ENCODE peak calls at places on chromosomes 1 and 21, in seven cellular contexts. P is H9, U is WTC11, D is fibroblast of the aortic adventitia, Q is breast epithelium, R is neural crest cell, V is RWPE2. C is an unnamed sample.

GRCh38 chr1:181674617-181675016 is 191.3 kb downstream of the CACNA1E start:
- DNase-seq in Q (no peak), P (no peak), V (no peak), R (no peak), U (no peak), D (no peak), C (no peak)

GRCh38 chr1:206466840-206467649 is 3.2 kb upstream of the IKBKE start:
- DNase-seq in U (no peak), V (no peak), R (no peak), Q (no peak), P (no peak), D (no peak), C (no peak)

GRCh38 chr1:111745670-111746613 is 6.7 kb upstream of the INKA2 start:
- DNase-seq in V (no peak), P (no peak), Q (no peak), D (peak; percentile 25), R (no peak), U (no peak), C (no peak)

GRCh38 chr1:31800677-31800967 is 15.2 kb downstream of the SPOCD1 start:
- DNase-seq in U (no peak), Q (no peak), R (no peak), P (no peak), V (no peak), D (no peak), C (no peak)

GRCh38 chr1:168637350-168637991 is 61.1 kb downstream of the XCL1 start:
- DNase-seq in V (no peak), U (no peak), D (peak; percentile 38), P (no peak), R (no peak), Q (no peak), C (no peak)

GRCh38 chr1:156409424-156409823 is 40.4 kb downstream of the RHBG start:
- DNase-seq in Q (no peak), V (no peak), R (no peak), D (no peak), P (no peak), U (no peak), C (no peak)

GRCh38 chr1:232398823-232399222 is 231.1 kb downstream of the SIPA1L2 start:
- DNase-seq in V (no peak), P (peak; percentile 22), U (no peak), Q (no peak), R (no peak), D (no peak), C (no peak)

GRCh38 chr1:23664837-23665795 is 26.5 kb upstream of the RPL11 start:
- DNase-seq in R (no peak), Q (no peak), U (peak; percentile 16), V (no peak), P (no peak), D (peak; percentile 56), C (no peak)

GRCh38 chr1:215082532-215083407 is at the start of gene KCNK2:
- DNase-seq in R (peak; percentile 42), V (no peak), P (peak; percentile 63), Q (no peak), D (peak; percentile 49), U (peak; percentile 67), C (no peak)

GRCh38 chr1:16028237-16029002 is 6.6 kb downstream of the CLCNKA start:
- DNase-seq in R (no peak), U (no peak), D (no peak), P (no peak), Q (peak; percentile 50), V (no peak), C (no peak)

GRCh38 chr1:214551052-214551435 is 358 bp downstream of the PTPN14 start:
- DNase-seq in U (peak; percentile 56), P (no peak), D (no peak), Q (peak; percentile 66), R (no peak), V (peak; percentile 30), C (no peak)

GRCh38 chr1:110208916-110209650 is 1.0 kb upstream of the KCNC4 start:
- DNase-seq in V (no peak), P (no peak), U (no peak), R (no peak), D (no peak), Q (no peak), C (no peak)

GRCh38 chr21:16195896-16196443 is 466.2 kb downstream of the USP25 start:
- DNase-seq in D (peak; percentile 42), R (no peak), U (no peak), V (no peak), Q (no peak), P (no peak), C (no peak)

GRCh38 chr1:205227584-205228006 is at the start of gene TMCC2:
- DNase-seq in U (peak; percentile 97), D (peak; percentile 90), Q (peak; percentile 73), V (peak; percentile 82), R (peak; percentile 95), P (peak; percentile 97), C (no peak)

GRCh38 chr1:154471304-154471703 is 30.7 kb upstream of the TDRD10 start:
- DNase-seq in V (no peak), P (no peak), U (no peak), Q (no peak), D (no peak), R (no peak), C (no peak)

GRCh38 chr1:48940946-48941732 is 164.4 kb upstream of the BEND5 start:
- DNase-seq in Q (no peak), P (no peak), D (no peak), R (no peak), V (no peak), U (no peak), C (no peak)

GRCh38 chr21:33478182-33478581 is 1.6 kb downstream of the TMEM50B start:
- DNase-seq in R (no peak), V (no peak), D (no peak), P (no peak), Q (no peak), U (no peak), C (no peak)

GRCh38 chr1:246602194-246602593 is 35.9 kb downstream of the CNST start:
- DNase-seq in R (no peak), U (no peak), P (no peak), V (no peak), D (peak; percentile 30), Q (no peak), C (no peak)

GRCh38 chr1:94020764-94021579 is 100.0 kb downstream of the ABCA4 start:
- DNase-seq in U (no peak), Q (no peak), R (no peak), V (no peak), D (peak; percentile 99), P (no peak), C (no peak)

GRCh38 chr1:234593109-234593508 is 16.9 kb downstream of the IRF2BP2 start:
- DNase-seq in P (no peak), D (no peak), U (no peak), R (no peak), Q (no peak), V (no peak), C (no peak)

GRCh38 chr1:234591131-234591530 is 18.8 kb downstream of the IRF2BP2 start:
- DNase-seq in R (no peak), Q (no peak), D (no peak), V (no peak), U (no peak), P (no peak), C (no peak)

GRCh38 chr1:234593771-234594504 is 16.0 kb downstream of the IRF2BP2 start:
- DNase-seq in V (no peak), P (no peak), R (no peak), U (no peak), Q (no peak), D (no peak), C (no peak)

GRCh38 chr1:234589854-234590620 is 19.9 kb downstream of the IRF2BP2 start:
- DNase-seq in P (no peak), Q (no peak), R (no peak), V (no peak), D (peak; percentile 50), U (no peak), C (no peak)

DNA sequence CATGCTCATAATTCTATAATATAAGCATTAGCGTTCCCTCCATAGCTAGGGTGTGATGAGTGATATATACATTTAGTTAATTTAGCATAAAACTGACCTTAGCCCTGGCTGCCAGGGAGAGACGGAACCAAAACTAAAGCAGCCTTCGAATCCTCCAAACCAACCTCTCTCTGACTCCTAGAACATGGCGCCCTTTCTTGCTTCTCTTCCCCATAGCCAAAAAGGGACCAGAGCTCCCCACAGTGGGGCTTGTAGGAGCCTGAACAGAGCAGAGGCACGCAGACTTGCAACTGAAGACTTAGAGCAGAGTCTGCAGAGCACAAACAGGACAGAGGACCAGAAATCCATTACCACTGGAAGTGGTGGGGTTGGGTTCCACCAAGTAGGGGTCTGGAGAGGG is 17.7 kb downstream of the IRF2BP2 start:
- DNase-seq in V (no peak), U (no peak), P (no peak), R (no peak), Q (no peak), D (no peak), C (no peak)
- TF ChIP-seq CTCF in V (no peak), U (no peak), P (no peak), R (no peak), Q (no peak), D (no peak), C (no peak)

DNA sequence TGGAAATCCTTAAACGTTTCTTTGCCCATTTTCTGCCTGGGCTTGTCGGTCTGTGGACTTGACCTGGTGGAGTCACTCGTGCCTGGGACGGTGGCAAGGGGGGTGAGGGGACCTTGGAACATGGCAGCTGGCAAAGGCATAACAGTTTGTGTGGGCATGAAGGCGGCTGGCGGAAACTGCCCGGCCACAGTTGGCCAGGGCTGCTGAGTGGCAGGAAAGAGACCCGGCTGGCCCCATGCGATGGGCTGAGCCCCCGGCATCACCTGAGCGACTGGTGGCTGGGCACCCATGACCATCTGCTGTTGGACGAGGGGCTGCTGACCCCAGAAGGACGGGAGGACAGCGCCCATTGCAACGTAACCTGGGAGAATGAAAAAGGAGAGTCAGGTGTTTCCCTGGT is 49.3 kb upstream of the C8B start:
- DNase-seq in V (no peak), Q (no peak), R (no peak), U (no peak), D (no peak), P (no peak), C (no peak)
- TF ChIP-seq CTCF in V (no peak), Q (no peak), R (no peak), U (no peak), D (no peak), P (no peak), C (no peak)

GRCh38 chr1:210477328-210477924 is 148.7 kb downstream of the HHAT start:
- DNase-seq in D (no peak), V (no peak), P (no peak), Q (no peak), U (no peak), R (no peak), C (no peak)
- TF ChIP-seq CTCF in D (no peak), V (no peak), P (peak; percentile 16), Q (no peak), U (no peak), R (no peak), C (no peak)

DNA sequence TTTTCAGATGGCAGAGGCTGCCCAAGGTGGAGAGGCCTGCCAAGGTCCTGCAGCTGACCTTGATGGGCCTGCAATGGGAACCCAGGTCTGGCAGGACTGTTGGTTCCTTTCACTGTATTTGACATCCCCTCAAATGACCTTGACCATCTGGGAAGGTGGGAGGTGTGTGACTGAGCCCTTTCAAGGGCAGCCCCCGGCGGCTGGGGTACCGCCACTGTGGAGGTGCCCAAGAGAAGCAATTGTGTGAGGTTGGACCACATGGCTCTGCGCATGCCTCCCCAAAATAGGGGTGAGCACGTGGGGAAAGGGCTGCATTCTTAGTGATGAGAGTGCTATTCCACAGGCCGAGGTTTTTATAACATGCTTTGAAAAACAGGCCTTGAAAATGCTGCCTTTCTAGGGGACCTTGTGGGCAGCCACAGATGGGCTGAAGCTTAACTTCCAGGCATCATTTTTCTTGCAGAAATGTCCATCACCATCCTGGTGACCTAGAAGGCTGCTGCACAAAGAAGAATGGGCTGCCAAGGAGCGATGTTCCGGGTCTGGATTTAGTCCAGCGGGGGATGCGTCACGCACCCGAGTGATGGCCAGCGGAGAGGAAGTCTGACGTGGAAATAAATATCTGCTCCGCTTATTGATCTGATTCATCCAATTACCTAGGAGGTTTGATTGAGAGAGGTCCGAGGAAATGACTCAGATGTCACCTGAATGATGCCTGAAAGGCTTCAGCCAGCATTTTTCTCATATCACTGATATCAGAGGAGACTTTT is 16.5 kb upstream of the UTS2 start:
- DNase-seq in R (no peak), D (no peak), V (no peak), Q (no peak), P (no peak), U (no peak), C (no peak)
- TF ChIP-seq CTCF in R (no peak), D (no peak), V (no peak), Q (no peak), P (no peak), U (no peak), C (no peak)

C was measured in kidney epithelial cell.